ENCODE peak calls at places on chromosomes 5 and 9, in eight cellular contexts. J is CD8-positive, alpha-beta T cell; X is ovary; R is testis; M is IMR-90; H is breast epithelium; Z is adrenal gland; F is upper lobe of right lung. E is an unnamed sample.
A peak's percentile ranks its signal among the peaks of the same experiment; 100 is the strongest.

GRCh38 chr5:173012882-173013281 is 29.3 kb downstream of the ATP6V0E1 start:
- DNase-seq in J (no peak), X (no peak), R (no peak), M (no peak), H (no peak), Z (peak; percentile 59), F (peak; percentile 80), E (no peak)

GRCh38 chr9:128892223-128892892 is 10.4 kb downstream of the LRRC8A start:
- DNase-seq in J (peak; percentile 37), X (peak; percentile 97), R (peak; percentile 87), M (peak; percentile 81), H (peak; percentile 92), Z (peak; percentile 85), F (peak; percentile 83), E (peak; percentile 97)

GRCh38 chr5:36696059-36696673 is 89.8 kb downstream of the SLC1A3 start:
- DNase-seq in J (peak; percentile 3), X (peak; percentile 31), R (peak; percentile 77), M (peak; percentile 61), H (peak; percentile 69), Z (peak; percentile 61), F (peak; percentile 62), E (no peak)

GRCh38 chr5:172637740-172638139 is 3.3 kb upstream of the NEURL1B start:
- DNase-seq in J (no peak), X (no peak), R (no peak), M (no peak), H (no peak), Z (no peak), F (peak; percentile 12), E (peak; percentile 33)

GRCh38 chr5:14449052-14449661 is 132.4 kb upstream of the OTULINL start:
- DNase-seq in J (no peak), X (peak; percentile 39), R (no peak), M (peak; percentile 86), H (no peak), Z (no peak), F (no peak), E (no peak)

GRCh38 chr5:147857302-147858129 is 21.0 kb upstream of the SCGB3A2 start:
- DNase-seq in J (peak; percentile 1), X (peak; percentile 11), R (peak; percentile 88), M (peak; percentile 56), H (peak; percentile 73), Z (peak; percentile 53), F (no peak), E (no peak)

GRCh38 chr9:128276574-128277270 is 646 bp downstream of the SWI5 start:
- DNase-seq in J (peak; percentile 2), X (peak; percentile 55), R (peak; percentile 38), M (peak; percentile 34), H (no peak), Z (peak; percentile 51), F (no peak), E (no peak)

GRCh38 chr5:98769006-98769255 is 4.5 kb upstream of the RGMB start:
- DNase-seq in J (peak; percentile 18), X (peak; percentile 32), R (no peak), M (no peak), H (peak; percentile 55), Z (peak; percentile 32), F (peak; percentile 73), E (no peak)

GRCh38 chr5:78761831-78762230 is 113.3 kb upstream of the LHFPL2 start:
- DNase-seq in J (no peak), X (no peak), R (no peak), M (no peak), H (no peak), Z (no peak), F (no peak), E (no peak)

GRCh38 chr5:96031811-96032261 is 70.2 kb upstream of the ELL2 start:
- DNase-seq in J (no peak), X (no peak), R (no peak), M (peak; percentile 89), H (no peak), Z (no peak), F (no peak), E (no peak)

GRCh38 chr5:606061-606460 is 6.1 kb upstream of the CEP72 start:
- DNase-seq in J (no peak), X (peak; percentile 4), R (no peak), M (no peak), H (no peak), Z (no peak), F (peak; percentile 29), E (peak; percentile 63)

GRCh38 chr9:100366121-100366520 is 13.4 kb upstream of the TEX10 start:
- DNase-seq in J (no peak), X (no peak), R (no peak), M (no peak), H (no peak), Z (no peak), F (no peak), E (no peak)

GRCh38 chr5:108212775-108213346 is 169.0 kb downstream of the FBXL17 start:
- DNase-seq in J (no peak), X (no peak), R (no peak), M (peak; percentile 70), H (no peak), Z (no peak), F (no peak), E (no peak)

GRCh38 chr9:137984005-137984404 is 106.4 kb downstream of the CACNA1B start:
- DNase-seq in J (no peak), X (no peak), R (no peak), M (no peak), H (no peak), Z (no peak), F (no peak), E (no peak)

GRCh38 chr5:76303917-76304316 is 99.2 kb upstream of the IQGAP2 start:
- DNase-seq in J (no peak), X (no peak), R (no peak), M (no peak), H (no peak), Z (no peak), F (no peak), E (no peak)

DNA sequence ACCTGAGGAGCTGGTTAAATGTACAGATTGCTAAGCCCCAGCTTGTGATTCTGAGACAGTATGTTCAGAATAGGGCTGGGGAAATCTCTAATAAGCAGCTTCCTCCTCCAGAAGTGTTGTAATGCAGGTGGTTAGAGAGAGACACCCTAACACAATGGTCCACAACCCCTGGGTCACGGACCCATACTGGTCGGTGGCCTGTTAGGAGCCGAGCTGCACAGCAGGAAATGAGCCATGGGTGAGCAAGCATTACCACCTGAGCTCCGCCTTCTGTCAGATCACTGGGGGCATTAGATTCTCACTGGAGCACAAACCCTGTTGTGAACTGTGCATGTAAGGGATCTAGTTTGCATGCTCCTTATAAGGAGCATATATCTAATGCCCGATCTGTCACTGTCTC is 61.8 kb downstream of the SLC36A1 start:
- DNase-seq in J (no peak), X (no peak), R (no peak), M (no peak), H (no peak), Z (no peak), F (no peak), E (peak; percentile 86)
- TF ChIP-seq CTCF in J (no peak), X (no peak), R (no peak), M (no peak), H (no peak), Z (no peak), F (no peak), E (no peak)

GRCh38 chr9:71891557-71892189 is 19.3 kb downstream of the ABHD17B start:
- DNase-seq in J (no peak), X (no peak), R (no peak), M (no peak), H (no peak), Z (no peak), F (no peak), E (no peak)
- H3K9me3 ChIP-seq in J (no peaks in the 10 kb centered on the region), X (no peaks in the 10 kb centered on the region), R (no peaks in the 10 kb centered on the region), M (no peaks in the 10 kb centered on the region), H (no peaks in the 10 kb centered on the region), Z (no peaks in the 10 kb centered on the region), F (no peaks in the 10 kb centered on the region), E (no peaks in the 10 kb centered on the region)

GRCh38 chr9:35990155-35990554 is 32.2 kb upstream of the OR2S2 start:
- DNase-seq in J (no peak), X (no peak), R (no peak), M (no peak), H (no peak), Z (peak; percentile 22), F (no peak), E (no peak)

GRCh38 chr9:35998333-35998732 is 38.4 kb upstream of the RECK start:
- DNase-seq in J (no peak), X (no peak), R (no peak), M (no peak), H (no peak), Z (no peak), F (no peak), E (no peak)

GRCh38 chr9:35993976-35994720 is 36.2 kb upstream of the OR2S2 start:
- DNase-seq in J (no peak), X (no peak), R (no peak), M (peak; percentile 13), H (no peak), Z (no peak), F (no peak), E (no peak)

GRCh38 chr9:35996358-35996970 is 38.5 kb upstream of the OR2S2 start:
- DNase-seq in J (no peak), X (no peak), R (no peak), M (peak; percentile 16), H (no peak), Z (no peak), F (no peak), E (no peak)

DNA sequence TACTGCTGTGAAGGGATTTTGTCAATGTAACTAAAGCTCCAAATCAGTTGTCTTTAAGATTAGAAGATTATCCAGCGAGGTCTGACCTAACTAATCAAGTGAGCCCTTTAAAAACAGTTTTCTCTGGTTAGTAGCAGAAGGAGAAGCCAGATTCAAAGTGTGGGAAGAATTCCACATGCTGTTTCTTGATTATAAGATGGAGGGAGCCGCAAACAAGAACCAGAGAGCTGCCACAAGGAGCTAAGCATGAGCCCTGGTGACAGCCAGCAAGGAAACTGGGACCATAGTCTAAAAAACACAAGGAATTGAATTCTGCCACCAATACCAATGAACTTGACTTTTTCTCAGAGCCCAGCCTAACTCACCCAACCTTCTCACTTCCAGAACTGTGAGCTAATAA is 37.0 kb upstream of the OR2S2 start:
- DNase-seq in J (no peak), X (no peak), R (no peak), M (no peak), H (no peak), Z (no peak), F (no peak), E (no peak)
- H3K27me3 ChIP-seq in J (no peaks in the 10 kb centered on the region), X (no peaks in the 10 kb centered on the region), R (no peaks in the 10 kb centered on the region), M (peaks cover 4% of the 10 kb centered on the region), H (no peaks in the 10 kb centered on the region), Z (peaks cover 5% of the 10 kb centered on the region), F (peaks cover under 1% of the 10 kb centered on the region), E (no peaks in the 10 kb centered on the region)

GRCh38 chr5:146703899-146704298 is 174.7 kb downstream of the PPP2R2B start:
- DNase-seq in J (no peak), X (no peak), R (no peak), M (no peak), H (no peak), Z (no peak), F (no peak), E (no peak)

GRCh38 chr5:146707316-146707715 is 171.2 kb downstream of the PPP2R2B start:
- DNase-seq in J (no peak), X (no peak), R (no peak), M (no peak), H (no peak), Z (no peak), F (peak; percentile 52), E (no peak)

GRCh38 chr5:146703499-146703898 is 175.1 kb downstream of the PPP2R2B start:
- DNase-seq in J (no peak), X (no peak), R (no peak), M (no peak), H (no peak), Z (no peak), F (no peak), E (no peak)

GRCh38 chr5:146704949-146705665 is 173.4 kb downstream of the PPP2R2B start:
- DNase-seq in J (no peak), X (no peak), R (no peak), M (no peak), H (no peak), Z (no peak), F (no peak), E (no peak)

GRCh38 chr5:146706321-146706972 is 172.1 kb downstream of the PPP2R2B start:
- DNase-seq in J (no peak), X (no peak), R (no peak), M (no peak), H (no peak), Z (no peak), F (peak; percentile 63), E (peak; percentile 60)
- TF ChIP-seq CTCF in J (no peak), X (no peak), R (no peak), M (no peak), H (no peak), Z (no peak), F (no peak), E (no peak)

E was measured in RWPE2.